ENCODE peak calls at places on chromosomes 2 and 18, in seven cellular contexts. K is astrocyte, E is tibial artery, B is Panc1, P is fibroblast of lung, A is upper lobe of right lung, S is MM.1S. V is an unnamed sample. For H3K36me3, the result is how much of the 10 kb centered on the place peaks cover.

GRCh38 chr18:54086046-54086802 is 138.2 kb downstream of the MBD2 start:
- DNase-seq in B (no peak), A (no peak), E (no peak), P (no peak), K (no peak), S (peak), V (no peak)

GRCh38 chr2:10405441-10405840 is 42.7 kb downstream of the ODC1 start:
- DNase-seq in S (no peak), A (peak), E (peak), P (peak), K (peak), B (peak), V (peak)

GRCh38 chr2:236731767-236732580 is 162.3 kb downstream of the ACKR3 start:
- DNase-seq in B (no peak), S (no peak), K (peak), E (peak), P (no peak), A (no peak), V (no peak)

GRCh38 chr2:158718851-158719250 is 76.3 kb upstream of the DAPL1 start:
- DNase-seq in B (no peak), A (no peak), S (no peak), P (peak), K (no peak), E (no peak), V (no peak)

GRCh38 chr18:63970803-63971191 is 916 bp downstream of the SERPINB8 start:
- DNase-seq in P (peak), A (peak), S (no peak), B (no peak), K (no peak), E (peak), V (peak)

GRCh38 chr2:181466661-181467576 is 9.7 kb downstream of the ITGA4 start:
- DNase-seq in B (peak), S (peak), K (peak), A (peak), P (peak), E (peak), V (peak)

GRCh38 chr2:110674620-110675555 is 3.0 kb downstream of the BUB1 start:
- DNase-seq in E (no peak), K (peak), P (peak), A (no peak), B (peak), S (peak), V (no peak)

GRCh38 chr2:124024491-124025348 is at the start of gene CNTNAP5:
- DNase-seq in A (peak), K (peak), B (no peak), P (peak), E (no peak), S (no peak), V (no peak)

GRCh38 chr2:118696786-118697465 is 150.5 kb downstream of the EN1 start:
- DNase-seq in A (no peak), S (no peak), P (peak), B (no peak), K (peak), E (no peak), V (no peak)

GRCh38 chr2:72138011-72138881 is 9.4 kb downstream of the CYP26B1 start:
- DNase-seq in K (no peak), P (no peak), A (peak), B (no peak), E (no peak), S (no peak), V (no peak)

GRCh38 chr2:224359569-224359968 is 42.3 kb downstream of the FAM124B start:
- DNase-seq in A (no peak), S (peak), B (no peak), K (no peak), P (no peak), E (no peak), V (peak)

GRCh38 chr2:182818541-182819308 is 47.7 kb downstream of the FRZB start:
- DNase-seq in A (no peak), B (no peak), S (no peak), E (no peak), K (no peak), P (no peak), V (peak)

GRCh38 chr2:39942970-39943369 is 163.9 kb upstream of the THUMPD2 start:
- DNase-seq in A (no peak), K (peak), S (no peak), P (peak), B (no peak), E (no peak), V (no peak)

GRCh38 chr2:80410346-80410745 is 105.8 kb upstream of the LRRTM1 start:
- DNase-seq in P (no peak), K (no peak), A (no peak), B (no peak), E (no peak), S (no peak), V (no peak)

GRCh38 chr2:48787580-48787979 is 32.1 kb upstream of the LHCGR start:
- DNase-seq in B (no peak), K (no peak), A (no peak), S (no peak), E (no peak), P (no peak), V (no peak)

GRCh38 chr2:236662231-236663160 is 92.9 kb downstream of the ACKR3 start:
- DNase-seq in E (peak), S (no peak), K (no peak), B (no peak), P (no peak), A (no peak), V (no peak)

GRCh38 chr2:14866953-14867352 is 234.4 kb downstream of the LRATD1 start:
- DNase-seq in A (no peak), B (no peak), P (peak), E (no peak), S (no peak), K (no peak), V (no peak)

GRCh38 chr2:105320651-105321215 is 8.8 kb downstream of the TGFBRAP1 start:
- DNase-seq in S (no peak), P (peak), B (no peak), A (no peak), K (no peak), E (no peak), V (peak)

GRCh38 chr2:25624635-25625034 is 48.7 kb downstream of the DTNB start:
- DNase-seq in K (no peak), S (peak), E (no peak), P (no peak), A (no peak), B (no peak), V (no peak)

GRCh38 chr18:10460414-10461018 is 6.1 kb downstream of the APCDD1 start:
- DNase-seq in A (no peak), E (no peak), S (no peak), B (no peak), P (no peak), K (no peak), V (no peak)

GRCh38 chr2:202290970-202291369 is 25.4 kb downstream of the NOP58 start:
- DNase-seq in A (no peak), P (no peak), E (no peak), B (no peak), K (no peak), S (no peak), V (no peak)

GRCh38 chr2:36670881-36671595 is 25.5 kb upstream of the VIT start:
- DNase-seq in P (peak), E (no peak), B (no peak), K (peak), A (no peak), S (no peak), V (no peak)

GRCh38 chr2:187486241-187486640 is 38.2 kb upstream of the CALCRL start:
- DNase-seq in B (no peak), E (no peak), A (no peak), S (no peak), K (no peak), P (no peak), V (no peak)

GRCh38 chr2:98121149-98121548 is 34.2 kb downstream of the VWA3B start:
- DNase-seq in A (no peak), K (no peak), B (no peak), E (no peak), P (peak), S (no peak), V (no peak)

GRCh38 chr2:134039912-134040581 is 213.8 kb upstream of the MGAT5 start:
- DNase-seq in E (no peak), B (no peak), K (no peak), P (no peak), A (no peak), S (peak), V (no peak)

GRCh38 chr2:121689356-121689755 is 40.1 kb upstream of the CLASP1 start:
- DNase-seq in P (peak), B (no peak), A (no peak), E (no peak), K (peak), S (no peak), V (peak)

GRCh38 chr2:117481608-117482007 is 332.9 kb upstream of the DDX18 start:
- DNase-seq in E (no peak), K (no peak), P (no peak), S (no peak), B (no peak), A (no peak), V (peak)

GRCh38 chr2:57180042-57180567 is 866.5 kb upstream of the VRK2 start:
- DNase-seq in B (no peak), E (no peak), S (no peak), A (no peak), P (peak), K (peak), V (no peak)

GRCh38 chr2:70938580-70938938 is 2.9 kb downstream of the ATP6V1B1 start:
- DNase-seq in K (no peak), A (peak), B (no peak), S (no peak), E (no peak), P (no peak), V (no peak)

GRCh38 chr2:215269397-215270117 is 42.3 kb upstream of the ATIC start:
- DNase-seq in P (peak), K (peak), A (no peak), B (peak), E (peak), S (peak), V (peak)
- H3K4me3 ChIP-seq in P (no peak), K (no peak), A (peak), B (no peak), E (no peak), S (no peak), V (peak)

GRCh38 chr2:207746131-207746530 is 23.6 kb downstream of the FZD5 start:
- DNase-seq in E (peak), P (peak), B (peak), A (no peak), S (peak), K (peak), V (peak)

GRCh38 chr2:207747653-207748560 is 21.8 kb downstream of the FZD5 start:
- DNase-seq in A (no peak), S (no peak), B (no peak), P (peak), E (no peak), K (peak), V (no peak)

GRCh38 chr2:207743514-207743913 is 26.2 kb downstream of the FZD5 start:
- DNase-seq in A (no peak), E (no peak), K (no peak), B (no peak), P (no peak), S (no peak), V (no peak)

GRCh38 chr2:207744451-207744850 is 25.3 kb downstream of the FZD5 start:
- DNase-seq in A (no peak), S (no peak), E (no peak), K (no peak), B (no peak), P (no peak), V (no peak)

DNA sequence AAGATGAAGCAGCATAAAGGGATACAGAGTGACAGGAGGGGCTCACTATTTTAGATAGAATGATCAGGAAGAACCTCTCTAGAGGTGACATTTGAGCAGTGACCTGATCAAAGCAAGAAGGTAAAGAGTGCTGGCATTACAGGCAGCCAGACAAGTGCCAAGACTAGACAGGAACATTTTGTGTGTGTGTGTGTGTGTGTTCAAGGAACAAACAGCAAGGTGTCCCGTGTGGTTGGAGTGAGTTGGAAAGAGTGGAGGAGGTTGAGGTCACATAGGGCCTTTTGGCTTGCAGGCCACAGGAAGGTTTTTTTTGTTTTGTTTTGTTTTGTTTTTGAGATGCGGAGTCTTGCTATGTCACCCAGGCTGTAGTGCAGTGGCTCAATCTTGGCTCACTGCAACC is 25.7 kb downstream of the FZD5 start:
- DNase-seq in K (no peak), E (no peak), B (no peak), P (no peak), S (no peak), A (no peak), V (no peak)
- H3K36me3 ChIP-seq in K (under half), E (under half), B (under half), P (under half), S (under half), A (under half), V (under half)

DNA sequence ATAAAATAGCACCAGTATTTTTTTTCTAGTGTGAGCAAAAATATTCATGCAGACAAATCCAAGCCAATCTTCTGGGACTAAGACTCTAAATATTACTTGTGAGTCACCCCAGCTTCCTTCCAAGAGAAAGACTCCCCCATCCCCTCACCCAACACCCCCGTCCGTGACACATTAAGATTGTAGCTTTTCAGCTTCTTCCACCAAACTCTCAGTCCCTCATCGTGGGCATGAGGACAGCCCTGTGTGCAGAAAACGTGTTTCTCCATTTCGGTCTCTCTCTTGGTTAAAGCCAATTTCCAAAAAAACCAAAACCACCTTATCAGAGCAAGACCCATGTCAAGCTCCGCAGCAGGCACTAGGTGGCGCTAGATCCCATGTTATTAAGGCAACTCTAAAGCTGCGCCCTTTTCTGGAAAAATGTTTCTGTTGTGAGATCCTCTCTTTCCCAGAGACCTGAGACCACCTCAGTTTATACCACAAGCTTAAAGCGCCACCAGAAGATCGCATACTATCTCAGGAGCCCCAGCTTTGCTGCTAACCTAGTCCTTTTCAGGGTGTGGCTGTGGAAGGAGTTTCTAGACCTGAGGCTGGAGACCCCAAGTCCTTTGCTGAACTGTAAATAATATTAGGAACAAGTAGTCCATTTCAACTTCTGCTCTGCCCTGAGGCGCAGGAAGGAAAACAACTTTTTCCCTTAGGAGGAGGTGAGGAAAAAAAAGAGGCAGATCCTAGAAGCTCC is 123.1 kb upstream of the LGALSL start:
- DNase-seq in A (peak), E (peak), P (peak), K (peak), B (peak), S (peak), V (peak)
- H3K4me3 ChIP-seq in A (no peak), E (peak), P (no peak), K (peak), B (no peak), S (no peak), V (peak)

GRCh38 chr2:68385907-68386287 is 20.8 kb downstream of the PLEK start:
- DNase-seq in S (no peak), A (no peak), E (no peak), K (no peak), B (no peak), P (no peak), V (no peak)
- H3K36me3 ChIP-seq in S (under half), A (under half), E (under half), K (under half), B (under half), P (under half), V (under half)

DNA sequence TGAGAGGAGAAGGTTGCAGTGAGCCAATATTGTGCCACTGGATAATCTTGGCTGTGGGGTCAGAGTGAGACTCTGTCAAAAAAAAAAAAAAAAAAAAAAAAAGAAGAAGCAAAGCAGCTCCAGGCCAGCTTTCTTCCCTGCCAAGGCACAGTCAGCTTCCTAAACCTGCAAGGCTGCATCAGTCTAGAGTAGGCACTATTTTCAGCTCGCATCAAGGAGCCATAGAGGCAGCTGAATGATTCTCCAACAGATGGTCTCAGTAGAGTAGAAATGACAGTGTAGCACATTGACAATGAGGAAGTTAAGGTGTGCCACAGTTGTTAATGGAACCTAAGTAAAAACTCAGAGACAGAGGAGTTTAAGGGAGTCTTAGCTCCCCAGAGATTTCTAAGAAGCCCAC is 35.6 kb downstream of the BMP10 start:
- DNase-seq in E (no peak), K (no peak), B (no peak), P (no peak), A (no peak), S (no peak), V (no peak)
- H3K4me3 ChIP-seq in E (no peak), K (no peak), B (no peak), P (no peak), A (no peak), S (no peak), V (no peak)

GRCh38 chr2:86429335-86429734 is 11.8 kb upstream of the KDM3A start:
- DNase-seq in P (no peak), E (no peak), S (no peak), A (no peak), K (no peak), B (no peak), V (no peak)

GRCh38 chr2:86434290-86434689 is 6.9 kb upstream of the KDM3A start:
- DNase-seq in P (no peak), S (no peak), B (no peak), A (no peak), K (no peak), E (no peak), V (no peak)

GRCh38 chr2:86426271-86426670 is 14.9 kb upstream of the KDM3A start:
- DNase-seq in E (no peak), S (no peak), P (no peak), K (no peak), A (no peak), B (no peak), V (no peak)

GRCh38 chr2:86433137-86433536 is 8.0 kb upstream of the KDM3A start:
- DNase-seq in S (no peak), A (no peak), E (no peak), B (no peak), K (no peak), P (no peak), V (no peak)

GRCh38 chr2:86430368-86430767 is 10.8 kb upstream of the KDM3A start:
- DNase-seq in E (no peak), S (no peak), B (no peak), K (no peak), P (no peak), A (no peak), V (no peak)
- H3K36me3 ChIP-seq in E (under half), S (under half), B (under half), K (under half), P (under half), A (under half), V (under half)

GRCh38 chr2:44801676-44802408 is 139.7 kb upstream of the SIX3 start:
- DNase-seq in A (no peak), S (no peak), K (no peak), B (no peak), P (peak), E (no peak), V (no peak)
- H3K4me3 ChIP-seq in A (no peak), S (no peak), K (no peak), B (no peak), P (no peak), E (no peak), V (no peak)

GRCh38 chr18:21664069-21664468 is 40.5 kb downstream of the ABHD3 start:
- DNase-seq in K (no peak), S (no peak), B (no peak), A (no peak), E (no peak), P (no peak), V (no peak)

GRCh38 chr18:21672868-21673267 is 31.7 kb downstream of the ABHD3 start:
- DNase-seq in E (no peak), B (peak), S (no peak), K (peak), A (no peak), P (peak), V (no peak)

DNA sequence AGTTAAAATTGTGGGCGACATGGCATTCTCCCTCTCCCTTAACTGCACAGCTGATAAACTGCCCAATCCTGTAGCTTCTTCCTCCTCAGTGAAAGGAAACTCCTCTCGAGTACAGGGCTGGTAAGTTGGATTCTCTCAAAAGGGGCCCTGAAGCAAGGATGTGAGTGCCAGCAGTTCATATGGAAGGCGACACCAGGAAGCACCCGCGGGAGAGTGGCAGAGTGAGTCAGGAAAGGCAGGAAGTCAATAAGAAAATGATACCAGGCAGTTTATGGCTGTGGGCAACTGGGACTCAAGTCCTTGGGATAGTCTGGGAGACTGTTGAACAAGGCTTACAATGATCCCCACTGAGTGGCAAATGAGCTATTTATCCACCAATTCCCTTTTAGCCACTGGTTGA is 34.8 kb downstream of the ABHD3 start:
- DNase-seq in E (no peak), P (no peak), S (no peak), A (no peak), K (no peak), B (no peak), V (peak)
- H3K36me3 ChIP-seq in E (under half), P (under half), S (under half), A (under half), K (under half), B (under half), V (under half)